ENCODE peak calls at places on chromosomes 2 and 18, in six cellular contexts. Z is IMR-90, B is mesendoderm, I is neuronal stem cell, F is H1, T is trophoblast cell. J is an unnamed sample.

GRCh38 chr2:72271766-72272615 is 124.3 kb upstream of the CYP26B1 start:
- DNase-seq in Z (no peak), F (no peak), B (no peak), I (no peak), T (no peak), J (no peak)

GRCh38 chr2:17171446-17172049 is 346.7 kb downstream of the RAD51AP2 start:
- DNase-seq in F (peak), T (peak), Z (peak), I (peak), B (peak), J (peak)

GRCh38 chr2:160269365-160269764 is 69.3 kb upstream of the ITGB6 start:
- DNase-seq in Z (no peak), T (no peak), F (no peak), B (no peak), I (no peak), J (no peak)

GRCh38 chr2:189076572-189076971 is 102.4 kb downstream of the COL3A1 start:
- DNase-seq in Z (peak), F (no peak), T (peak), I (no peak), B (no peak), J (peak)

GRCh38 chr2:159124441-159124911 is 156.0 kb downstream of the TANC1 start:
- DNase-seq in I (no peak), T (peak), B (peak), Z (peak), F (no peak), J (peak)

GRCh38 chr2:72895154-72895553 is 7.9 kb downstream of the SPR start:
- DNase-seq in B (peak), I (no peak), Z (no peak), F (no peak), T (no peak), J (no peak)

GRCh38 chr2:106058469-106059137 is 135.5 kb downstream of the UXS1 start:
- DNase-seq in F (no peak), I (no peak), Z (no peak), T (no peak), B (no peak), J (no peak)

GRCh38 chr18:39681061-39681460 is 2115.5 kb upstream of the CELF4 start:
- DNase-seq in I (no peak), F (no peak), T (no peak), Z (no peak), B (no peak), J (no peak)

GRCh38 chr2:150133623-150134022 is 353.8 kb downstream of the RND3 start:
- DNase-seq in Z (peak), T (peak), B (peak), F (no peak), I (no peak), J (peak)

GRCh38 chr2:24435391-24436316 is 55.4 kb upstream of the NCOA1 start:
- DNase-seq in B (peak), T (peak), F (no peak), I (no peak), Z (peak), J (peak)

GRCh38 chr18:62937065-62937464 is 221.7 kb downstream of the PHLPP1 start:
- DNase-seq in Z (peak), F (no peak), I (no peak), B (no peak), T (no peak), J (peak)

GRCh38 chr2:20617892-20618467 is 32.9 kb downstream of the HS1BP3 start:
- DNase-seq in T (peak), I (no peak), B (no peak), F (no peak), Z (peak), J (peak)

GRCh38 chr18:22639626-22640025 is 221.9 kb upstream of the CTAGE1 start:
- DNase-seq in Z (peak), B (no peak), F (no peak), I (no peak), T (no peak), J (no peak)

DNA sequence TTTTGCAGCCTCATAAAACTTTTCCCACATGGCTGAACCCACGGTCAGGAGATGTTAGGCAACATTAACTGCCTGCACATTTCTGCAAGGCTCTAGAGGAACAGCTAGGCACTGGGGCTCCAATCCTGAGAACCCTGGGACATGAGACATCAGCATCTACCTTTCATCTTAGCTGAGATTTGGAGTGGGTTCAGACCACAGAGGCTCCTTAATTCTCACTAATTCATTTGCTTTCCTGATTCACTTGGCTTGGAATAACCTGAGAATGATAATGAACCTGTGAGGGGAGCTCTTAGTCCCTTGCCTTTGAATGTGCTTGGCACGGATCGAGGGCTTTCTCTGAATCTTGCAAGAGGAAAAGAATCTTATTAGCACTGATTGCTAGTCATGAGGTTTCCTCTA is 266.2 kb downstream of the FIGN start:
- DNase-seq in F (no peak), I (no peak), B (peak), Z (no peak), T (no peak), J (peak)
- H3K4me3 ChIP-seq in F (no peak), I (no peak), B (no peak), Z (no peak), T (no peak), J (no peak)

DNA sequence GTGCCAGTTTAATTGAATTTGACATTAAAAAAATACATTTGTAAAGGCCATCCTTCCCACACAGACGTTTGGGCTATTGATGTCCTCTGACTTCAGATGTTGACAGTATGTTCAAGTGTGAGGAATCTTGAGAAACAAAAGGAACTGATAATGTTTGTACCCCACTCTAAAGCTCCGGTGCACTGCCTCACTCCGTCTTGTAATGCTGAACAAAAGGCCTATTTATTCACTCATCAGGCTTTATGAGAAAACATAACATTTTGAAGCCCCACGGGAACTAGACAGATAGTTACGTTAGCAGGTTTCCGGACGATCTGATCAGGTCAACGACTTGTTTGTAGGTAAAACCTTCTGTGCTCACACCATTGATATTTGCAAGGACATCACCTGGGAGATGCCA is 13.6 kb downstream of the CYTIP start:
- DNase-seq in T (no peak), F (no peak), I (no peak), Z (no peak), B (no peak), J (no peak)
- H2AK5ac ChIP-seq in T (no peak), F (no peak), I (no peak), Z (no peak), B (no peak), J (no peak)

GRCh38 chr2:25991965-25992364 is 9.7 kb upstream of the KIF3C start:
- DNase-seq in T (peak), B (no peak), Z (no peak), F (no peak), I (no peak), J (no peak)
- H3K4me3 ChIP-seq in T (no peak), B (no peak), Z (no peak), F (no peak), I (no peak), J (no peak)

GRCh38 chr2:231665208-231665921 is 43.0 kb upstream of the PTMA start:
- DNase-seq in I (no peak), Z (no peak), B (no peak), F (no peak), T (no peak), J (no peak)
- H2AK5ac ChIP-seq in I (peak), Z (peak), B (peak), F (peak), T (peak), J (peak)

GRCh38 chr2:27282892-27283291 is 663 bp downstream of the TRIM54 start:
- DNase-seq in I (no peak), Z (no peak), T (no peak), F (no peak), B (peak), J (no peak)
- H3K4me3 ChIP-seq in I (no peak), Z (no peak), T (no peak), F (peak), B (no peak), J (no peak)

GRCh38 chr2:64930159-64930558 is 59.0 kb upstream of the SLC1A4 start:
- DNase-seq in F (no peak), I (no peak), Z (no peak), B (no peak), T (no peak), J (no peak)
- H2AK5ac ChIP-seq in F (no peak), I (no peak), Z (no peak), B (no peak), T (no peak), J (no peak)

J was measured in mesenchymal stem cell.